ENCODE peak calls at places on chromosomes 5 and 9, in six cellular contexts. X, A, V, E, D and W are unnamed samples.
A peak's percentile ranks its signal among the peaks of the same experiment; 100 is the strongest.

GRCh38 chr5:132024789-132025402 is 13.4 kb upstream of the ACSL6 start:
- DNase-seq in E (no peak), V (no peak), X (no peak), A (no peak), D (no peak), W (no peak)

GRCh38 chr5:3837544-3837943 is 241.9 kb downstream of the IRX1 start:
- DNase-seq in D (no peak), E (no peak), X (no peak), A (no peak), V (no peak), W (no peak)

GRCh38 chr5:79263-79662 is 12.7 kb upstream of the PLEKHG4B start:
- DNase-seq in A (no peak), V (no peak), X (no peak), E (no peak), D (no peak), W (no peak)

GRCh38 chr5:141084487-141084989 is 9.9 kb upstream of the PCDHB2 start:
- DNase-seq in V (peak; percentile 5), X (peak; percentile 25), D (peak; percentile 57), E (peak; percentile 22), A (peak; percentile 31), W (no peak)

GRCh38 chr9:110672873-110673508 is 4.4 kb downstream of the MUSK start:
- DNase-seq in D (no peak), X (no peak), V (no peak), A (no peak), E (no peak), W (no peak)

GRCh38 chr5:1378096-1378495 is 33.2 kb upstream of the CLPTM1L start:
- DNase-seq in D (no peak), V (no peak), E (no peak), X (no peak), A (no peak), W (no peak)

GRCh38 chr9:124327488-124327887 is 69.7 kb downstream of the NEK6 start:
- DNase-seq in A (no peak), D (no peak), X (no peak), E (no peak), V (no peak), W (no peak)

GRCh38 chr5:114702731-114703130 is 340.9 kb downstream of the KCNN2 start:
- DNase-seq in V (no peak), A (no peak), D (no peak), E (no peak), X (no peak), W (no peak)

GRCh38 chr9:78158286-78158685 is 77.6 kb upstream of the CEP78 start:
- DNase-seq in V (no peak), E (peak; percentile 33), D (no peak), A (no peak), X (no peak), W (no peak)

GRCh38 chr5:126449751-126450271 is 26.6 kb downstream of the GRAMD2B start:
- DNase-seq in X (peak; percentile 91), D (no peak), E (peak; percentile 69), A (peak; percentile 71), V (peak; percentile 52), W (peak; percentile 48)

GRCh38 chr5:66436721-66437120 is 159.5 kb upstream of the MAST4 start:
- DNase-seq in E (no peak), V (no peak), X (peak; percentile 1), D (no peak), A (no peak), W (no peak)

GRCh38 chr5:101534486-101535110 is 631.5 kb upstream of the ST8SIA4 start:
- DNase-seq in E (no peak), D (no peak), X (no peak), A (no peak), V (no peak), W (no peak)

GRCh38 chr9:91425270-91425669 is 1.6 kb upstream of the NFIL3 start:
- DNase-seq in V (peak; percentile 22), D (no peak), X (no peak), E (no peak), A (peak; percentile 8), W (no peak)

GRCh38 chr5:81505672-81506071 is 111.7 kb upstream of the ACOT12 start:
- DNase-seq in E (no peak), A (no peak), D (no peak), X (no peak), V (no peak), W (no peak)

GRCh38 chr5:100900796-100901731 is 2.0 kb downstream of the ST8SIA4 start:
- DNase-seq in E (peak; percentile 56), V (peak; percentile 94), A (peak; percentile 88), D (peak; percentile 24), X (peak; percentile 96), W (peak; percentile 92)

GRCh38 chr9:37156781-37157356 is 36.5 kb downstream of the ZCCHC7 start:
- DNase-seq in E (peak; percentile 41), D (no peak), V (no peak), A (no peak), X (no peak), W (no peak)

GRCh38 chr9:91220021-91220420 is 141.7 kb downstream of the AUH start:
- DNase-seq in D (no peak), A (no peak), V (no peak), E (no peak), X (no peak), W (no peak)

GRCh38 chr5:65808261-65808741 is 86.3 kb downstream of the NLN start:
- DNase-seq in D (no peak), E (peak; percentile 40), V (no peak), X (no peak), A (no peak), W (no peak)

GRCh38 chr9:96418920-96419690 is 935 bp upstream of the ZNF367 start:
- DNase-seq in A (peak; percentile 56), E (peak; percentile 27), D (peak; percentile 61), X (peak; percentile 86), V (no peak), W (peak; percentile 36)

GRCh38 chr5:74542477-74542876 is 98.1 kb downstream of the ENC1 start:
- DNase-seq in V (no peak), X (no peak), D (no peak), A (no peak), E (peak; percentile 45), W (no peak)

GRCh38 chr5:36459191-36460135 is 146.9 kb upstream of the SLC1A3 start:
- DNase-seq in X (peak; percentile 27), A (no peak), V (no peak), E (no peak), D (no peak), W (no peak)

GRCh38 chr5:173302546-173303155 is 25.6 kb downstream of the STC2 start:
- DNase-seq in E (peak; percentile 83), A (no peak), V (no peak), D (no peak), X (no peak), W (no peak)

GRCh38 chr9:21450733-21451394 is 10.6 kb downstream of the IFNA1 start:
- DNase-seq in E (peak; percentile 62), A (no peak), X (no peak), V (no peak), D (no peak), W (no peak)

GRCh38 chr5:71899865-71900342 is 180.8 kb downstream of the CARTPT start:
- DNase-seq in A (no peak), V (no peak), E (peak; percentile 44), D (no peak), X (no peak), W (no peak)

GRCh38 chr9:27451207-27451792 is 72.8 kb upstream of the IFNK start:
- DNase-seq in X (no peak), V (no peak), E (no peak), D (no peak), A (no peak), W (no peak)

GRCh38 chr9:23820731-23821399 is 5.2 kb downstream of the ELAVL2 start:
- DNase-seq in A (no peak), D (no peak), E (no peak), X (no peak), V (no peak), W (no peak)

GRCh38 chr5:172097356-172097755 is 90.7 kb downstream of the STK10 start:
- DNase-seq in V (no peak), X (no peak), A (no peak), E (no peak), D (no peak), W (no peak)

GRCh38 chr5:179824745-179825112 is 4.0 kb downstream of the SQSTM1 start:
- DNase-seq in A (no peak), D (no peak), V (no peak), E (no peak), X (no peak), W (no peak)

GRCh38 chr5:40680741-40681350 is 1.1 kb downstream of the PTGER4 start:
- DNase-seq in X (peak; percentile 76), D (no peak), A (peak; percentile 66), V (no peak), E (peak; percentile 53), W (peak; percentile 66)

GRCh38 chr9:14219865-14220655 is 93.9 kb downstream of the NFIB start:
- DNase-seq in X (no peak), D (no peak), V (no peak), A (no peak), E (no peak), W (no peak)